ENCODE peak calls at places on chromosomes 11 and 22, in six cellular contexts. L is fibroblast of lung, M is GM13977, R is nephron progenitor cell, B is uterus, N is GM12865. F is an unnamed sample.

GRCh38 chr22:29342177-29342576 is 26.7 kb upstream of the RASL10A start:
- DNase-seq in L (no peak), M (no peak), R (no peak), B (no peak), N (no peak), F (no peak)

GRCh38 chr11:85947431-85948272 is 92.5 kb downstream of the CCDC83 start:
- DNase-seq in L (peak), M (peak), R (no peak), B (no peak), N (peak), F (peak)

GRCh38 chr22:35629406-35630234 is 12.5 kb upstream of the MB start:
- DNase-seq in L (peak), M (peak), R (no peak), B (peak), N (peak), F (peak)

GRCh38 chr11:134139873-134140331 is 71.0 kb downstream of the JAM3 start:
- DNase-seq in L (peak), M (peak), R (peak), B (peak), N (peak), F (peak)

GRCh38 chr11:131511794-131512193 is 141.4 kb downstream of the NTM start:
- DNase-seq in L (no peak), M (peak), R (peak), B (no peak), N (peak), F (peak)

GRCh38 chr11:118437046-118437735 is 899 bp downstream of the KMT2A start:
- DNase-seq in L (peak), M (peak), R (peak), B (peak), N (peak), F (peak)

GRCh38 chr11:116826751-116827431 is 2.8 kb upstream of the APOC3 start:
- DNase-seq in L (no peak), M (no peak), R (no peak), B (no peak), N (no peak), F (no peak)

GRCh38 chr11:26231252-26231661 is 100.7 kb upstream of the ANO3 start:
- DNase-seq in L (peak), M (no peak), R (no peak), B (no peak), N (no peak), F (no peak)

GRCh38 chr11:94183886-94184264 is 55.2 kb downstream of the PANX1 start:
- DNase-seq in L (peak), M (peak), R (peak), B (peak), N (peak), F (peak)

GRCh38 chr22:20576445-20576816 is 69.0 kb downstream of the MED15 start:
- DNase-seq in L (no peak), M (no peak), R (no peak), B (no peak), N (no peak), F (no peak)

GRCh38 chr11:36586543-36586942 is 7.8 kb upstream of the IFTAP start:
- DNase-seq in L (no peak), M (no peak), R (no peak), B (no peak), N (no peak), F (no peak)

GRCh38 chr11:134332189-134332631 is 422 bp downstream of the GLB1L2 start:
- DNase-seq in L (no peak), M (no peak), R (peak), B (no peak), N (no peak), F (peak)

GRCh38 chr22:43356881-43357280 is 13.7 kb upstream of the SCUBE1 start:
- DNase-seq in L (no peak), M (no peak), R (no peak), B (no peak), N (no peak), F (no peak)

GRCh38 chr11:17744151-17744940 is 9.8 kb downstream of the KCNC1 start:
- DNase-seq in L (peak), M (no peak), R (no peak), B (no peak), N (no peak), F (no peak)

GRCh38 chr11:19117760-19118097 is 761 bp downstream of the ZDHHC13 start:
- DNase-seq in L (peak), M (no peak), R (no peak), B (no peak), N (no peak), F (no peak)

GRCh38 chr22:32202539-32203180 is 2.2 kb downstream of the RFPL2 start:
- DNase-seq in L (peak), M (peak), R (peak), B (no peak), N (peak), F (peak)

GRCh38 chr11:110339456-110339855 is 43.0 kb upstream of the RDX start:
- DNase-seq in L (no peak), M (no peak), R (no peak), B (no peak), N (peak), F (no peak)

GRCh38 chr11:46903846-46904245 is 14.5 kb downstream of the LRP4 start:
- DNase-seq in L (no peak), M (no peak), R (no peak), B (no peak), N (no peak), F (no peak)

GRCh38 chr22:20651286-20651685 is 122.6 kb upstream of the SERPIND1 start:
- DNase-seq in L (no peak), M (no peak), R (no peak), B (no peak), N (no peak), F (no peak)

GRCh38 chr11:71251159-71251721 is 1.1 kb downstream of the SHANK2 start:
- DNase-seq in L (no peak), M (peak), R (no peak), B (no peak), N (no peak), F (no peak)

GRCh38 chr22:37425800-37426531 is 1.3 kb downstream of the ELFN2 start:
- DNase-seq in L (peak), M (no peak), R (peak), B (no peak), N (no peak), F (peak)

GRCh38 chr11:65611758-65612603 is 2.0 kb downstream of the MAP3K11 start:
- DNase-seq in L (no peak), M (no peak), R (no peak), B (no peak), N (no peak), F (no peak)

GRCh38 chr22:43777204-43777671 is 34.9 kb downstream of the EFCAB6 start:
- DNase-seq in L (peak), M (no peak), R (no peak), B (peak), N (no peak), F (no peak)

GRCh38 chr11:18540207-18541009 is 13.7 kb upstream of the TSG101 start:
- DNase-seq in L (peak), M (peak), R (no peak), B (no peak), N (peak), F (no peak)

GRCh38 chr11:10993186-10993585 is 135.3 kb upstream of the ZBED5 start:
- DNase-seq in L (no peak), M (no peak), R (no peak), B (no peak), N (no peak), F (no peak)

GRCh38 chr11:62574363-62575057 is 819 bp upstream of the EEF1G start:
- DNase-seq in L (no peak), M (peak), R (peak), B (peak), N (peak), F (peak)

GRCh38 chr11:20035701-20036601 is 124.3 kb downstream of the DBX1 start:
- DNase-seq in L (peak), M (no peak), R (no peak), B (no peak), N (no peak), F (no peak)

GRCh38 chr11:11243790-11244469 is 109.1 kb downstream of the CSNK2A3 start:
- DNase-seq in L (no peak), M (peak), R (peak), B (peak), N (peak), F (peak)

GRCh38 chr11:33942954-33943353 is 51.1 kb upstream of the LMO2 start:
- DNase-seq in L (peak), M (peak), R (no peak), B (no peak), N (peak), F (no peak)
- TF ChIP-seq CTCF in L (no peak), M (no peak), R (no peak), B (no peak), N (no peak), F (no peak)

DNA sequence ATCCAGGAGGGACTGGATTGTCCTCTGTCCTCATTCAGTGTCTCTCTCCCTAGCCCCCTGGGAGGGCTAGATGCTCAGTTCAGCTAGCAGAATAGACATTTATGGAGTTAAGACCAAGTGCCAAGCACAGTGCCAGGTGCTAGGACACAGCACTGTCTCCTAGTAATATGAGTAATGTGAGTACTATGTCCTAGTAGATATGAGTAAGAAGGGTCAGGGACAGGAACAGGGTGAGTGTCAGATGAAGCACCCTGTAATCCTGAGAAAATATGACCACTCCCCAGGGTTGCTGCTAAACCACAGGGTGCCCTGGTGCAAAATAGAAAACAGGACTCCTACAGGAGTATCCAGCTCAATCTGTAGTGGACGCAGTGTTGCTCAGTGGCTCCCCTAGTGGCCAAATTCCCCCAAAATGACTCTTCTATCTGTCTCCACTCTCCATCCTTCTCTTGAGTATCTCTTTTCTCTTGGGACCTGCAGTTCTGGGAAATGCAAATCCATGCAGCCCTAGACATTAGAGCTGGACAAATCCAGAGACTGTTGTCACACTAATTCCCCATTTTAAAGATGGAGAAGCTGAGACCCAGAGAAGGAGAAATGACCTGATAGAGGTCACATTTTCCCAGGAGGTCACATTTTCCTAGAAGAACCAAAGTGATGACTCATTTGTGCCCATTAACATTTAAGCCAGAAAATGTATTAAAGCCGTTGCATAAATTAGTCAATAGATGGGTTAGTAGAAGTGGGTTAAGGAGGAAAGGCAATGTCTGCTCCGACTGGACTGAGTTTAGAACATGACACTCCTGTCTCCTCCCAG is 214.3 kb downstream of the NXPE2 start:
- DNase-seq in L (no peak), M (peak), R (no peak), B (no peak), N (peak), F (peak)
- TF ChIP-seq CTCF in L (no peak), M (peak), R (peak), B (no peak), N (peak), F (peak)

DNA sequence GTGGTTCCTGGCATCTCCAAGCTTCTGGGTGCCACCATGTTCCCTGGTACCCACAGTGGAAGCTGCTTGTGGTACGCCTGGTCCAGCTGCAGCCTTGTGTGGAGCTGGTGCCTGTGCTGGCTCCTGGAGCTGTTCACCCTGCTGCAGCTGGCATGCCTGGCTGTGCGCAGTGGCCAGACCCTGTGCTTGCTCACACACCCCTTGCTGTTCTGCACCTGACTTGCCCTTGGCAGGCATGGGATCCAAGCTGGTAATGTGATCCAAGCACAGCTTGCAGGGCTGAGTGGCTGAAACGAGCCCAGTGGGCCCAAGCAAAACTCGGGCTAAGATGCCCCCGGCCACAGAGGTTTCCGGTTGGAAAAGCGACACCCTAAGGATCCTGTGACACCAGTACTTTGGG is 104.7 kb upstream of the CLMP start:
- DNase-seq in L (no peak), M (no peak), R (no peak), B (no peak), N (no peak), F (no peak)
- TF ChIP-seq CTCF in L (no peak), M (no peak), R (no peak), B (no peak), N (no peak), F (no peak)

DNA sequence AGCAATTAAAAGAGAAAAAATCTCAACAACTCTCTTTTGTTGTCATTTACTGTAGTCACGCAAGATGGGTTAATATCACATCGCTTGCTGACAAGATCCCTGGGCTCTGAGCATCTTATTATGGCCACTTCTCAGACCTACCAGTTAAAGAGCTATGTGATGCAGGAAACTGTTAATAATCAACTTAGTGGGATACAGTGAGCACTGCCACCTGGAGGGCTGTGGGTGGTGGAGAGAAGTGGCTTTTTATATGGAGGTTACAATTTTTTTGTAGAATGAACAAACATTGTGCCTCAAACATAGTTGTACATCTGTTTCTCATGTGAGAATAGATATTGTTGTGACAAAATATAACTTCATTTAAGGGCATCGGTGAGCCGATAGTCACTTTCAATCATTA is 181.0 kb downstream of the TENM4 start:
- DNase-seq in L (no peak), M (no peak), R (no peak), B (no peak), N (no peak), F (no peak)
- TF ChIP-seq CTCF in L (peak), M (no peak), R (no peak), B (no peak), N (no peak), F (no peak)

GRCh38 chr11:30511408-30511807 is 74.7 kb downstream of the MPPED2 start:
- DNase-seq in L (no peak), M (no peak), R (no peak), B (no peak), N (no peak), F (peak)
- TF ChIP-seq CTCF in L (no peak), M (no peak), R (no peak), B (no peak), N (no peak), F (no peak)

GRCh38 chr11:78037056-78037455 is 14.0 kb upstream of the KCTD14 start:
- DNase-seq in L (no peak), M (no peak), R (no peak), B (no peak), N (no peak), F (no peak)

GRCh38 chr11:78036313-78036712 is 13.2 kb upstream of the KCTD14 start:
- DNase-seq in L (no peak), M (no peak), R (no peak), B (no peak), N (no peak), F (no peak)

GRCh38 chr11:78033040-78033439 is 10.0 kb upstream of the KCTD14 start:
- DNase-seq in L (no peak), M (no peak), R (no peak), B (no peak), N (no peak), F (no peak)

GRCh38 chr11:78032090-78032489 is 9.0 kb upstream of the KCTD14 start:
- DNase-seq in L (no peak), M (no peak), R (no peak), B (no peak), N (no peak), F (no peak)

GRCh38 chr11:78034623-78035022 is 11.5 kb upstream of the KCTD14 start:
- DNase-seq in L (no peak), M (no peak), R (no peak), B (no peak), N (peak), F (no peak)
- TF ChIP-seq CTCF in L (no peak), M (no peak), R (no peak), B (no peak), N (no peak), F (no peak)

GRCh38 chr22:48079505-48080295 is 1317.2 kb downstream of the TBC1D22A start:
- DNase-seq in L (no peak), M (no peak), R (no peak), B (no peak), N (no peak), F (no peak)
- TF ChIP-seq CTCF in L (no peak), M (no peak), R (no peak), B (no peak), N (no peak), F (no peak)